ENCODE peak calls at places on chromosome 12, in eight cellular contexts. Y is fibroblast of pulmonary artery, V is RWPE1, U is HFF-Myc, K is H9, F is A549, Z is brain microvascular endothelial cell, E is cardiac muscle cell. A is an unnamed sample.

GRCh38 chr12:103800252-103800771 is 40.7 kb downstream of the NT5DC3 start:
- DNase-seq in Y (peak), V (no peak), U (no peak), K (no peak), F (peak), Z (peak), E (peak), A (peak)

GRCh38 chr12:106362971-106363370 is 5.4 kb downstream of the POLR3B start:
- DNase-seq in Y (no peak), V (no peak), U (no peak), K (no peak), F (no peak), Z (no peak), E (no peak), A (no peak)

GRCh38 chr12:61250303-61250702 is 1009.9 kb upstream of the USP15 start:
- DNase-seq in Y (no peak), V (no peak), U (no peak), K (no peak), F (no peak), Z (peak), E (no peak), A (no peak)

GRCh38 chr12:111775205-111776193 is 8.8 kb downstream of the ALDH2 start:
- DNase-seq in Y (peak), V (peak), U (peak), K (no peak), F (peak), Z (peak), E (peak), A (peak)

GRCh38 chr12:120093336-120093591 is 23.3 kb downstream of the RAB35 start:
- DNase-seq in Y (no peak), V (no peak), U (no peak), K (no peak), F (no peak), Z (no peak), E (no peak), A (no peak)

GRCh38 chr12:79069009-79069408 is 204.4 kb downstream of the SYT1 start:
- DNase-seq in Y (no peak), V (no peak), U (no peak), K (no peak), F (no peak), Z (no peak), E (no peak), A (no peak)

GRCh38 chr12:56687225-56688128 is 607 bp downstream of the PTGES3 start:
- DNase-seq in Y (peak), V (peak), U (no peak), K (peak), F (peak), Z (no peak), E (peak), A (peak)

GRCh38 chr12:53325539-53326061 is 4.2 kb upstream of the AAAS start:
- DNase-seq in Y (no peak), V (peak), U (no peak), K (peak), F (peak), Z (no peak), E (no peak), A (no peak)

GRCh38 chr12:91327136-91327535 is 144.5 kb upstream of the DCN start:
- DNase-seq in Y (peak), V (no peak), U (no peak), K (no peak), F (no peak), Z (no peak), E (peak), A (no peak)

GRCh38 chr12:42819801-42820200 is 230.3 kb upstream of the PRICKLE1 start:
- DNase-seq in Y (no peak), V (no peak), U (no peak), K (no peak), F (no peak), Z (no peak), E (no peak), A (no peak)

GRCh38 chr12:24109381-24110039 is 160.0 kb upstream of the SOX5 start:
- DNase-seq in Y (peak), V (peak), U (no peak), K (no peak), F (peak), Z (no peak), E (peak), A (peak)

GRCh38 chr12:29781705-29782266 is 2.0 kb downstream of the TMTC1 start:
- DNase-seq in Y (no peak), V (no peak), U (no peak), K (no peak), F (no peak), Z (no peak), E (no peak), A (no peak)

GRCh38 chr12:119911147-119911546 is 34.0 kb upstream of the CIT start:
- DNase-seq in Y (peak), V (no peak), U (peak), K (no peak), F (no peak), Z (peak), E (peak), A (peak)

GRCh38 chr12:124520258-124520657 is 47.2 kb downstream of the NCOR2 start:
- DNase-seq in Y (peak), V (peak), U (no peak), K (no peak), F (peak), Z (no peak), E (peak), A (peak)

GRCh38 chr12:53538209-53538689 is 31.0 kb upstream of the NPFF start:
- DNase-seq in Y (peak), V (no peak), U (no peak), K (no peak), F (peak), Z (no peak), E (peak), A (peak)

GRCh38 chr12:47955059-47955458 is 8.3 kb upstream of the TMEM106C start:
- DNase-seq in Y (no peak), V (no peak), U (no peak), K (no peak), F (no peak), Z (no peak), E (no peak), A (no peak)

GRCh38 chr12:109946505-109946904 is 46.4 kb downstream of the TCHP start:
- DNase-seq in Y (peak), V (no peak), U (no peak), K (peak), F (no peak), Z (peak), E (peak), A (no peak)

GRCh38 chr12:43113153-43113552 is 438.9 kb downstream of the ADAMTS20 start:
- DNase-seq in Y (peak), V (no peak), U (peak), K (no peak), F (no peak), Z (no peak), E (peak), A (no peak)

GRCh38 chr12:101642115-101643067 is 47.6 kb downstream of the MYBPC1 start:
- DNase-seq in Y (no peak), V (no peak), U (no peak), K (peak), F (peak), Z (no peak), E (no peak), A (no peak)

GRCh38 chr12:49872781-49873181 is 29.9 kb upstream of the BCDIN3D start:
- DNase-seq in Y (peak), V (no peak), U (no peak), K (peak), F (no peak), Z (peak), E (peak), A (no peak)

GRCh38 chr12:70190252-70191010 is 52.8 kb upstream of the CNOT2 start:
- DNase-seq in Y (peak), V (peak), U (no peak), K (no peak), F (no peak), Z (peak), E (peak), A (no peak)

GRCh38 chr12:29620030-29620429 is 122.5 kb upstream of the OVCH1 start:
- DNase-seq in Y (no peak), V (no peak), U (no peak), K (no peak), F (no peak), Z (no peak), E (no peak), A (no peak)

GRCh38 chr12:19972325-19973288 is 395.7 kb upstream of the PDE3A start:
- DNase-seq in Y (no peak), V (no peak), U (no peak), K (no peak), F (no peak), Z (peak), E (no peak), A (no peak)

GRCh38 chr12:37547611-37548010 is 769.0 kb upstream of the ALG10B start:
- DNase-seq in Y (no peak), V (no peak), U (no peak), K (no peak), F (no peak), Z (no peak), E (no peak), A (no peak)

GRCh38 chr12:120229583-120230325 is 28.8 kb upstream of the RPLP0 start:
- DNase-seq in Y (peak), V (peak), U (no peak), K (peak), F (peak), Z (no peak), E (peak), A (peak)

GRCh38 chr12:54425696-54426095 is 6.6 kb upstream of the ITGA5 start:
- DNase-seq in Y (no peak), V (no peak), U (no peak), K (peak), F (no peak), Z (no peak), E (no peak), A (no peak)

GRCh38 chr12:95739561-95740313 is 50.8 kb downstream of the NTN4 start:
- DNase-seq in Y (no peak), V (no peak), U (no peak), K (no peak), F (no peak), Z (no peak), E (no peak), A (no peak)

GRCh38 chr12:25130741-25131188 is 64.2 kb downstream of the DNAI7 start:
- DNase-seq in Y (peak), V (peak), U (no peak), K (no peak), F (peak), Z (peak), E (peak), A (peak)

GRCh38 chr12:2360630-2361170 is 307.9 kb downstream of the CACNA1C start:
- DNase-seq in Y (no peak), V (no peak), U (no peak), K (no peak), F (no peak), Z (no peak), E (no peak), A (no peak)

GRCh38 chr12:80406253-80406652 is 37.8 kb upstream of the PTPRQ start:
- DNase-seq in Y (no peak), V (no peak), U (no peak), K (no peak), F (no peak), Z (no peak), E (no peak), A (no peak)

GRCh38 chr12:3752741-3753486 is at the start of gene CRACR2A:
- DNase-seq in Y (peak), V (peak), U (no peak), K (peak), F (peak), Z (peak), E (peak), A (no peak)

GRCh38 chr12:72241552-72241951 is 30.6 kb upstream of the TRHDE start:
- DNase-seq in Y (no peak), V (no peak), U (no peak), K (no peak), F (no peak), Z (no peak), E (no peak), A (no peak)

GRCh38 chr12:1429980-1430379 is 164.4 kb downstream of the FBXL14 start:
- DNase-seq in Y (peak), V (peak), U (peak), K (no peak), F (no peak), Z (peak), E (peak), A (peak)

GRCh38 chr12:119780786-119781434 is 96.2 kb downstream of the CIT start:
- DNase-seq in Y (peak), V (peak), U (peak), K (peak), F (peak), Z (peak), E (peak), A (peak)

GRCh38 chr12:946212-946611 is 3.3 kb downstream of the RAD52 start:
- DNase-seq in Y (peak), V (no peak), U (no peak), K (no peak), F (no peak), Z (peak), E (peak), A (no peak)

GRCh38 chr12:114692558-114693531 is 8.9 kb upstream of the TBX3 start:
- DNase-seq in Y (no peak), V (peak), U (no peak), K (peak), F (no peak), Z (no peak), E (no peak), A (no peak)

GRCh38 chr12:1583421-1584078 is 10.8 kb downstream of the FBXL14 start:
- DNase-seq in Y (peak), V (peak), U (peak), K (peak), F (peak), Z (peak), E (peak), A (peak)

GRCh38 chr12:128587918-128588317 is 235.8 kb downstream of the SLC15A4 start:
- DNase-seq in Y (no peak), V (no peak), U (no peak), K (no peak), F (no peak), Z (no peak), E (no peak), A (no peak)

GRCh38 chr12:128586630-128587029 is 237.1 kb downstream of the SLC15A4 start:
- DNase-seq in Y (no peak), V (no peak), U (no peak), K (no peak), F (no peak), Z (no peak), E (no peak), A (no peak)

GRCh38 chr12:128578045-128578444 is 245.7 kb downstream of the SLC15A4 start:
- DNase-seq in Y (no peak), V (no peak), U (no peak), K (no peak), F (no peak), Z (no peak), E (no peak), A (no peak)

DNA sequence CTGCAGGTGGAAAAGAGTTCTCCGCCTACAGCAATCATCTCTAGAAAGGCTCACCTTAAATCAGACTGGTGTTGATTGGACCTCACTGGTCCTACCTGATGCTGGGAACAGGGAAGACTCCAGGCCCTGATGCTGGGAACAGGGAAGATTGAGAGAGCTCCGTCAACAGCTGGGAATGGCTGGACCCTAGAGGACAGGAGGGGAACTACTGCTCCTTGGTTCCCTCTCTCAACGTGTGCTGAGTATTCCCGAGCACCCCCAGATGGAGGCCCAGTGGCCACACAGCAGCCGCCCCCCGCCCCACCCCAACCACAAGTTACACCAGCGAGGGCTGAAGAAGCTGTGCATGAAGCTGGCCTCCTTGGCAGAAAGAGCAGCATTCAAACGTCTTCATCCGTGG is 240.3 kb downstream of the SLC15A4 start:
- DNase-seq in Y (no peak), V (no peak), U (no peak), K (peak), F (peak), Z (no peak), E (no peak), A (no peak)
- TF ChIP-seq CTCF in Y (no peak), V (no peak), U (no peak), K (peak), F (no peak), Z (no peak), E (no peak), A (no peak)

DNA sequence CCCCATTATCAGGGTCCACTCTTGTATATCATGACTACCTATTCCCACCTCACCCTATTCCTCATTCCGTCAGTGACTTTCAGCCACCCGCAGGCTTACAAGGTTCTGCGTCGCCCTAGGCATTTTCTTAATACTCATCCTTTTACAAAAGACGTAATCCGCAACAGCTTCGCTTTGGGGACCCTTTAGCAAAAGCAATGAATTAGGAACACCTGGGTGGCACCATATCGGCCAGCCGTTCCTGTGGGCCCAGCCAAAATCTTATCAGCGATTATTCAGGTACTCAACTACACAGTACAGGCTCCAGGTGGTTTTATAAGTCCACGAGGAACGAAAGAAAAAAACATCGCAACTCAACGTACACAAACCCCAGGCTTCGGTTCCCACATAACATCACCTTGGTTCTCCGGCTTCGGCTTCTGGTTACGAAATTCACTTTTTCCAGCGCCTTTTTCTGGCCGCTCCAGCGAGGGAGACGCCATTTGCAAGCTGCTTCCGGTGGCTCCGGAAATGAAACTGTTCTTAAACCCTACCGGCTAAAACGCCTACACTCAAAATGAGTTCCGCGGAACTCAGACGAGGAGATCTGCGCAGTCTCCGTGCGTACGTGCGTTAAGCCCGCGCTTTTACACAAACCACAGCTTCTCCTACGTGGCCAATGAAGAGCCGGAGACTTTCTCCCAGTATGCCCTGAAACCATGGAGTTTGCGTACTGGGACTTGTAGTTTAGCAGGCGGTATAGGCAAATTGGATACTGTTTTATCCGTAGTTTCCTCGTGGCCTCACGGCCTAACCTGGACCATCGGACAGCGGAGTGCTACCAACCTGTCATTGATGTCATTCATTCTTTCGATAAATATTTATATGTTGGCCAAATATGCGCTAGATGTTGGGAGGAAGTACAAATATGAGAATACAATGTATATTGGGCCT is at the start of gene KRR1:
- DNase-seq in Y (peak), V (peak), U (peak), K (peak), F (peak), Z (peak), E (peak), A (peak)
- TF ChIP-seq CTCF in Y (no peak), V (no peak), U (no peak), K (no peak), F (no peak), Z (peak), E (no peak), A (no peak)

DNA sequence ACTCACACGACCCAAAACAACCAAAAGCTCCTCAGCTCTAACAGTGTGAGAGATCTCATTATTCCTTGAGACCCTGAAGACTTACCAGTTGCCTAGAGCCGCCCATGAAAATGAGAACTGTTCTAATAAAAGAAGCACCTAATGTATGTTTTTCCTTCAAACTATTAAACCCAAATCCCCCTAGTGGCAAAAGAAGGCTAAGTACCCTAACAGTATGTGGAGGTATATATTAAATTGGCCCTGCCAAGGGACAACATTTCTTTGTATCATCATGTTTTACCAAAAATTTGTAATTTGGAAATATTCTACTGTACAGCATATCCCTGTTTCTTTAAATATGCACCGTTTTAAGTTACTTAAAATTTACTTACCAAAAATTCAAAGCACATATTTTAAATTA is 38.0 kb upstream of the PPFIA2 start:
- DNase-seq in Y (peak), V (peak), U (no peak), K (no peak), F (peak), Z (no peak), E (peak), A (peak)
- TF ChIP-seq CTCF in Y (peak), V (no peak), U (no peak), K (peak), F (peak), Z (peak), E (peak), A (peak)

DNA sequence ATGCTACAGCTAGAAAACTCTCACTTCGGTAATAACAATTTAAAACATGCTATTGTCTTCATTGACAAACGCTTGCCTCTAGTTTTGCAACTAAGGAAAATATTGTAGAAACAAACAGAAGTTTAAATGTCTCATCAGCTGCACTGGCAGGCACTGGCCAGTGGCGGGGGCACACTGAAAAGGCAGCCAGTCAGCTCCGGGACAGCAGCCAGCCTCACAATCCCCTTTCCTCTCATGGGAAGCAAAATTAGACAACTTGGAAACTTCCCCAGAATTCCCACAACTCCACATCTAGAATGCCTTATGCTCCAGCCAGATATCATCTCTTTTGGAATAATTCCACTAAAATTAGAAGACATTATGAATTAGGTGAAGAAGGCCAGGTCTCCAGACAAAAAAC is 72.0 kb downstream of the CLIP1 start:
- DNase-seq in Y (peak), V (no peak), U (no peak), K (no peak), F (no peak), Z (no peak), E (peak), A (no peak)
- TF ChIP-seq CTCF in Y (peak), V (no peak), U (no peak), K (peak), F (no peak), Z (peak), E (peak), A (no peak)

GRCh38 chr12:26890784-26891183 is 47.0 kb downstream of the INTS13 start:
- DNase-seq in Y (no peak), V (no peak), U (no peak), K (no peak), F (no peak), Z (no peak), E (no peak), A (no peak)
- TF ChIP-seq CTCF in Y (no peak), V (no peak), U (no peak), K (no peak), F (no peak), Z (no peak), E (no peak), A (no peak)

GRCh38 chr12:32903763-32904162 is 7.2 kb upstream of the PKP2 start:
- DNase-seq in Y (no peak), V (no peak), U (no peak), K (no peak), F (no peak), Z (no peak), E (no peak), A (no peak)
- TF ChIP-seq CTCF in Y (no peak), V (no peak), U (no peak), K (no peak), F (no peak), Z (no peak), E (no peak), A (no peak)

A was measured in MCF 10A.